ENCODE peak calls at places on chromosomes 1 and 21, in eight cellular contexts. S, F, I, P, O, U, N and X are unnamed samples.

GRCh38 chr1:34407140-34407539 is 230.4 kb downstream of the C1orf94 start:
- DNase-seq in O (peak; percentile 34), I (no peak), S (no peak), N (no peak), U (no peak), P (peak; percentile 19), F (no peak), X (no peak)

GRCh38 chr1:169892819-169893644 is 664 bp downstream of the SCYL3 start:
- DNase-seq in P (no peak), U (no peak), N (no peak), S (peak; percentile 43), F (no peak), O (no peak), I (no peak), X (peak; percentile 46)

GRCh38 chr1:219347843-219348475 is 174.3 kb downstream of the LYPLAL1 start:
- DNase-seq in S (peak; percentile 40), O (peak; percentile 57), I (no peak), N (no peak), F (peak; percentile 8), U (no peak), P (no peak), X (no peak)

GRCh38 chr21:16179732-16180131 is 449.9 kb downstream of the USP25 start:
- DNase-seq in U (no peak), O (no peak), P (no peak), F (no peak), S (no peak), I (no peak), N (peak; percentile 19), X (no peak)

GRCh38 chr1:19811206-19811851 is 3.8 kb downstream of the RNF186 start:
- DNase-seq in U (peak; percentile 77), O (peak; percentile 62), S (peak; percentile 39), F (peak; percentile 53), P (no peak), I (no peak), N (peak; percentile 45), X (no peak)

GRCh38 chr1:103171041-103171590 is 62.8 kb upstream of the COL11A1 start:
- DNase-seq in U (no peak), O (no peak), N (no peak), I (no peak), P (no peak), F (no peak), S (no peak), X (no peak)

GRCh38 chr1:47911424-47911823 is 85.8 kb downstream of the TRABD2B start:
- DNase-seq in P (no peak), U (no peak), I (no peak), S (no peak), N (no peak), O (no peak), F (no peak), X (no peak)

GRCh38 chr1:88104886-88105285 is 579.2 kb upstream of the PKN2 start:
- DNase-seq in I (no peak), P (no peak), S (no peak), N (no peak), F (no peak), O (no peak), U (no peak), X (no peak)

GRCh38 chr1:149848811-149849210 is 50.6 kb upstream of the BOLA1 start:
- DNase-seq in O (no peak), I (no peak), P (no peak), N (peak; percentile 82), U (no peak), S (no peak), F (no peak), X (no peak)

GRCh38 chr1:21931171-21932093 is 5.7 kb downstream of the HSPG2 start:
- DNase-seq in U (no peak), O (peak; percentile 81), S (peak; percentile 98), P (no peak), I (no peak), F (no peak), N (no peak), X (no peak)

GRCh38 chr1:94846286-94846685 is 26.1 kb downstream of the SLC44A3 start:
- DNase-seq in S (no peak), N (no peak), I (no peak), U (no peak), P (no peak), O (no peak), F (no peak), X (no peak)

GRCh38 chr1:214378492-214378891 is 97.5 kb downstream of the SMYD2 start:
- DNase-seq in S (no peak), O (no peak), U (no peak), F (no peak), N (no peak), I (no peak), P (no peak), X (no peak)

GRCh38 chr1:228010921-228011320 is 4.1 kb downstream of the WNT3A start:
- DNase-seq in F (no peak), I (no peak), P (no peak), U (no peak), S (no peak), O (peak; percentile 17), N (no peak), X (no peak)

GRCh38 chr1:154427173-154428139 is 22.3 kb downstream of the IL6R start:
- DNase-seq in N (no peak), F (no peak), S (peak; percentile 96), I (no peak), P (no peak), O (peak; percentile 69), U (no peak), X (no peak)

GRCh38 chr1:205248793-205249601 is 21.3 kb downstream of the TMCC2 start:
- DNase-seq in I (no peak), S (peak; percentile 60), O (peak; percentile 77), P (no peak), N (no peak), U (no peak), F (peak; percentile 52), X (no peak)

GRCh38 chr21:45048968-45049367 is 25.4 kb upstream of the ADARB1 start:
- DNase-seq in O (no peak), N (no peak), U (no peak), S (no peak), P (no peak), F (no peak), I (no peak), X (no peak)